ENCODE peak calls at places on chromosomes 7 and 10, in nine cellular contexts. E is hepatocyte; U is CD4-positive, alpha-beta T cell; S is neural progenitor cell; L is OCI-LY7; P is IMR-90; T is DND-41; X is astrocyte; Z is GM12878. O is an unnamed sample.

GRCh38 chr10:92074126-92074887 is 150.7 kb downstream of the BTAF1 start:
- DNase-seq in E (no peak), U (no peak), S (no peak), L (peak; percentile 44), P (peak; percentile 6), T (no peak), X (no peak), Z (no peak), O (no peak)

GRCh38 chr10:27801171-27801785 is 55.7 kb upstream of the MKX start:
- DNase-seq in E (no peak), U (no peak), S (no peak), L (no peak), P (no peak), T (no peak), X (no peak), Z (no peak), O (no peak)

GRCh38 chr7:929311-929711 is 25.2 kb downstream of the ADAP1 start:
- DNase-seq in E (no peak), U (no peak), S (no peak), L (no peak), P (no peak), T (no peak), X (no peak), Z (no peak), O (no peak)

GRCh38 chr7:143345428-143345900 is 17.0 kb downstream of the FAM131B start:
- DNase-seq in E (peak; percentile 82), U (peak; percentile 53), S (peak; percentile 88), L (no peak), P (peak; percentile 32), T (no peak), X (peak; percentile 23), Z (no peak), O (peak; percentile 65)

GRCh38 chr10:14545827-14546226 is 215.1 kb upstream of the FRMD4A start:
- DNase-seq in E (no peak), U (no peak), S (no peak), L (peak; percentile 40), P (peak; percentile 83), T (no peak), X (peak; percentile 72), Z (no peak), O (no peak)

GRCh38 chr7:128025380-128025779 is 5.9 kb downstream of the LRRC4 start:
- DNase-seq in E (no peak), U (no peak), S (no peak), L (no peak), P (peak; percentile 56), T (no peak), X (peak; percentile 51), Z (no peak), O (no peak)

GRCh38 chr10:80156216-80156615 is 23.7 kb downstream of the PLAC9 start:
- DNase-seq in E (no peak), U (no peak), S (no peak), L (no peak), P (no peak), T (no peak), X (peak; percentile 14), Z (no peak), O (no peak)

GRCh38 chr7:100171087-100171681 is 2.8 kb upstream of the GAL3ST4 start:
- DNase-seq in E (peak; percentile 53), U (no peak), S (peak; percentile 84), L (peak; percentile 38), P (no peak), T (no peak), X (no peak), Z (no peak), O (peak; percentile 38)

GRCh38 chr7:36309301-36309700 is 80.4 kb upstream of the ANLN start:
- DNase-seq in E (no peak), U (no peak), S (no peak), L (no peak), P (no peak), T (no peak), X (no peak), Z (no peak), O (no peak)

GRCh38 chr7:101923276-101923985 is 106.0 kb downstream of the CUX1 start:
- DNase-seq in E (no peak), U (no peak), S (no peak), L (no peak), P (peak; percentile 55), T (no peak), X (peak; percentile 77), Z (no peak), O (no peak)
- H3K27ac ChIP-seq in E (peak overlapping the region; percentile 93), U (no peak overlapping the region), S (no peak overlapping the region), L (no peak overlapping the region), P (no peak overlapping the region), T (peak overlapping the region; percentile 12), X (peak overlapping the region; percentile 85), Z (no peak overlapping the region), O (no peak overlapping the region)

GRCh38 chr10:102627141-102627445 is 17.2 kb upstream of the TRIM8 start:
- DNase-seq in E (no peak), U (no peak), S (no peak), L (no peak), P (no peak), T (no peak), X (no peak), Z (no peak), O (no peak)

GRCh38 chr10:102626026-102626686 is 18.1 kb upstream of the TRIM8 start:
- DNase-seq in E (peak; percentile 4), U (no peak), S (no peak), L (no peak), P (no peak), T (no peak), X (no peak), Z (no peak), O (no peak)

GRCh38 chr10:102628451-102628911 is 15.8 kb upstream of the TRIM8 start:
- DNase-seq in E (peak; percentile 35), U (no peak), S (no peak), L (no peak), P (no peak), T (no peak), X (no peak), Z (no peak), O (no peak)

GRCh38 chr10:102629661-102630614 is 14.3 kb upstream of the TRIM8 start:
- DNase-seq in E (peak; percentile 40), U (no peak), S (peak; percentile 76), L (no peak), P (peak; percentile 91), T (no peak), X (peak; percentile 92), Z (no peak), O (no peak)

GRCh38 chr10:102627446-102628293 is 16.6 kb upstream of the TRIM8 start:
- DNase-seq in E (peak; percentile 83), U (no peak), S (peak; percentile 91), L (no peak), P (peak; percentile 78), T (no peak), X (peak; percentile 57), Z (no peak), O (no peak)
- H3K27ac ChIP-seq in E (peak overlapping the region; percentile 96), U (no peak overlapping the region), S (peak overlapping the region; percentile 99), L (no peak overlapping the region), P (peak overlapping the region; percentile 98), T (no peak overlapping the region), X (peak overlapping the region; percentile 96), Z (no peak overlapping the region), O (no peak overlapping the region)

GRCh38 chr10:6221971-6222751 is 19.4 kb downstream of the PFKFB3 start:
- DNase-seq in E (no peak), U (no peak), S (no peak), L (no peak), P (peak; percentile 29), T (no peak), X (peak; percentile 48), Z (no peak), O (no peak)

GRCh38 chr10:6224781-6225180 is 22.0 kb downstream of the PFKFB3 start:
- DNase-seq in E (no peak), U (no peak), S (no peak), L (no peak), P (no peak), T (no peak), X (no peak), Z (no peak), O (no peak)

GRCh38 chr10:6223981-6224380 is 21.2 kb downstream of the PFKFB3 start:
- DNase-seq in E (no peak), U (no peak), S (no peak), L (no peak), P (no peak), T (no peak), X (no peak), Z (no peak), O (no peak)

GRCh38 chr10:6221192-6221940 is 18.6 kb downstream of the PFKFB3 start:
- DNase-seq in E (no peak), U (no peak), S (no peak), L (no peak), P (no peak), T (no peak), X (no peak), Z (no peak), O (no peak)

GRCh38 chr10:6222755-6223154 is 20.0 kb downstream of the PFKFB3 start:
- DNase-seq in E (no peak), U (no peak), S (no peak), L (no peak), P (no peak), T (no peak), X (no peak), Z (no peak), O (no peak)
- H3K27ac ChIP-seq in E (no peak overlapping the region), U (no peak overlapping the region), S (no peak overlapping the region), L (no peak overlapping the region), P (peak overlapping the region; percentile 43), T (no peak overlapping the region), X (peak overlapping the region; percentile 30), Z (no peak overlapping the region), O (no peak overlapping the region)

GRCh38 chr7:106015586-106016218 is 52.6 kb downstream of the CDHR3 start:
- DNase-seq in E (peak; percentile 32), U (no peak), S (no peak), L (no peak), P (no peak), T (no peak), X (no peak), Z (no peak), O (no peak)

GRCh38 chr7:106010331-106010730 is 47.3 kb downstream of the CDHR3 start:
- DNase-seq in E (no peak), U (no peak), S (no peak), L (peak; percentile 17), P (no peak), T (no peak), X (peak; percentile 22), Z (no peak), O (no peak)

GRCh38 chr7:106012184-106012583 is 49.1 kb downstream of the CDHR3 start:
- DNase-seq in E (no peak), U (no peak), S (no peak), L (no peak), P (no peak), T (no peak), X (no peak), Z (no peak), O (no peak)

GRCh38 chr7:106010866-106011265 is 47.8 kb downstream of the CDHR3 start:
- DNase-seq in E (no peak), U (no peak), S (no peak), L (no peak), P (peak; percentile 50), T (no peak), X (peak; percentile 39), Z (no peak), O (no peak)

DNA sequence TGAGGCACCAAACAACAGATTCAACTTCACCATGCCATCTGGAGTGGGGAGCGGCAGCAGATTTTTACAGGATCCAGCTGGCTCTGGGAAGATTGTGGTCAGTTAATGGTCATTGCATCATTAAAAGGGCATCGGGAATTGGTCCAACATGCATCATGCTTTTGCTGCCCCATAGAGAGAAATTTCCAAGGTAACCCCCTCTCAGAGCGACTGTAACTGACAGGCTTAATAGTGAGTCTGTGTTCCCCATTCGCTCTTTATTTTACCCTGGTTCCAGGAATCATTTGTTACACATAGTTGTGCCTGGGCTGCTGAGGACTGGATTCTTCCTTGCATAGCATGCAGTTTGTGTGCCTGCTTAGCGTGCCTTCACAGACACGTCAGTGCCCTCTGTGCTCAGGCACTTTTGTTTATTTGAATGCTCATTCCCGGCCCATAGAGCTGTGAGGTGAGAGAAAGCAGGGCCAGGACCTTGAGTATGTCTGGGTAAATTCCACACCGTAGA is 49.9 kb downstream of the CDHR3 start:
- DNase-seq in E (peak; percentile 26), U (no peak), S (no peak), L (no peak), P (peak; percentile 93), T (no peak), X (peak; percentile 90), Z (no peak), O (no peak)
- H3K27ac ChIP-seq in E (no peak overlapping the region), U (no peak overlapping the region), S (no peak overlapping the region), L (no peak overlapping the region), P (peak overlapping the region; percentile 90), T (no peak overlapping the region), X (peak overlapping the region; percentile 29), Z (no peak overlapping the region), O (no peak overlapping the region)

O was measured in CD8-positive, alpha-beta T cell.